ENCODE peak calls at places on chromosomes 6 and 20, in four cellular contexts. D, E, L and Q are unnamed samples.

GRCh38 chr20:44576297-44576696 is 6.1 kb upstream of the PKIG start:
- DNase-seq in D (no peak), E (no peak), L (peak; percentile 67), Q (no peak)

GRCh38 chr20:44416082-44416715 is 59.5 kb upstream of the TTPAL start:
- DNase-seq in E (no peak), D (no peak), L (no peak), Q (no peak)

GRCh38 chr20:1734269-1734858 is 76.8 kb upstream of the SIRPG start:
- DNase-seq in E (peak; percentile 36), D (no peak), L (no peak), Q (no peak)

GRCh38 chr6:164563866-164564265 is 745.5 kb downstream of the C6orf118 start:
- DNase-seq in L (no peak), D (no peak), E (no peak), Q (no peak)

GRCh38 chr6:110039996-110040383 is 61.9 kb downstream of the GPR6 start:
- DNase-seq in E (peak; percentile 15), D (peak; percentile 68), L (peak; percentile 9), Q (no peak)

GRCh38 chr20:23101696-23102095 is 15.6 kb upstream of the CD93 start:
- DNase-seq in E (no peak), D (no peak), L (no peak), Q (no peak)

GRCh38 chr6:162726997-162727346 is 594 bp downstream of the PRKN start:
- DNase-seq in E (no peak), D (no peak), L (no peak), Q (no peak)

GRCh38 chr6:168334072-168334471 is 14.5 kb upstream of the DACT2 start:
- DNase-seq in E (no peak), D (no peak), L (no peak), Q (no peak)

GRCh38 chr20:17109307-17109706 is 117.5 kb upstream of the PCSK2 start:
- DNase-seq in D (no peak), E (no peak), L (no peak), Q (no peak)

GRCh38 chr6:149472241-149472640 is 12.6 kb downstream of the ZC3H12D start:
- DNase-seq in E (no peak), L (no peak), D (no peak), Q (no peak)

GRCh38 chr6:149476789-149477455 is 7.9 kb downstream of the ZC3H12D start:
- DNase-seq in D (no peak), L (no peak), E (no peak), Q (no peak)

GRCh38 chr6:149473080-149474052 is 11.4 kb downstream of the ZC3H12D start:
- DNase-seq in L (no peak), D (no peak), E (peak; percentile 15), Q (no peak)

GRCh38 chr6:149471801-149472200 is 13.0 kb downstream of the ZC3H12D start:
- DNase-seq in L (no peak), E (no peak), D (no peak), Q (no peak)

DNA sequence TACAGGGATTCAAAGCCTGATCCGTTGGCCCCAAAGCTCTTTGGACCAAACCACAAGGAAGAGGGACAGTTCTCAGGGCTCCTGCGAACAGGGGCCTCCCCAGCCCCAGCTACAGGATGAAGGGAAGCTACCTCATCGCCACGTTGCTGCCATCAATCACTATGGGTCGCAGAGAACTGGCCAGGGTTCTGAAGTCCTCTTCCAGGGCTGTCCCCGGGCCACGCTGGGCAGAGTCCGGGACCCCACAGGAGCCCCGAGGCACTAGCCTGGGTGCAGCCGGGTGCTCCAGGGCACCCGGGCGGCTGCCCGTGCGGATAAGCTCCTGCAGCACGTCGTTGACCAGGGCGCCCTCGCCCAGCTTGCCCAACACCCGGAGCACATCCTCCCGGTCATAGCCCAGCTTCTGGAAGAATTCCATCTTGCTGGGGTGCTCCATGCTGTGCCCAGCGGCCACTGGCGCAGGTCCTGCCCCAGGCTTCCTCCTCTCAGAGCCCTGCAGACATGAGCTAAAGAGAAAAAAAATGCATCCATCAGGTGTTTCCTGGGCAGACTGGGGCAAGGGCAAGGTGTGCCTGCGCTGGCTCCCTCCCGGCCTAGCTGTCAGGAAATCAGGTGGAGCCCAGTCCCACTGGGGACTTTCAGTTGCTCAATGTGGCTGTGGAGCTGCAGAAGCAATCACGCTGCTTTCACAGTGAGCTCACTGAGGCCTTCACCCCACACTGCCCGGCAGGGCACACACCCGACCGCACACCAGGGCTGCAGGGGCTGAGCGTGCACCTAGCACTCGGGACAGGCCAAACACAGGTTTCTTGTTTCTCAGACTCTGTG is 10.5 kb downstream of the ZC3H12D start:
- DNase-seq in D (no peak), L (no peak), E (no peak), Q (no peak)
- H3K4me2 ChIP-seq in D (no peak overlapping the region), L (no peak overlapping the region), E (no peak overlapping the region), Q (no peak overlapping the region)

GRCh38 chr6:119346450-119346849 is 3.1 kb downstream of the MAN1A1 start:
- DNase-seq in L (no peak), D (no peak), E (no peak), Q (no peak)
- H3K9ac ChIP-seq in L (no peak overlapping the region), D (no peak overlapping the region), E (no peak overlapping the region), Q (no peak overlapping the region)

GRCh38 chr6:170137911-170138910 is 152.7 kb downstream of the DLL1 start:
- DNase-seq in D (no peak), E (no peak), L (no peak), Q (no peak)
- H3K27ac ChIP-seq in D (no peak overlapping the region), E (no peak overlapping the region), L (no peak overlapping the region), Q (no peak overlapping the region)

DNA sequence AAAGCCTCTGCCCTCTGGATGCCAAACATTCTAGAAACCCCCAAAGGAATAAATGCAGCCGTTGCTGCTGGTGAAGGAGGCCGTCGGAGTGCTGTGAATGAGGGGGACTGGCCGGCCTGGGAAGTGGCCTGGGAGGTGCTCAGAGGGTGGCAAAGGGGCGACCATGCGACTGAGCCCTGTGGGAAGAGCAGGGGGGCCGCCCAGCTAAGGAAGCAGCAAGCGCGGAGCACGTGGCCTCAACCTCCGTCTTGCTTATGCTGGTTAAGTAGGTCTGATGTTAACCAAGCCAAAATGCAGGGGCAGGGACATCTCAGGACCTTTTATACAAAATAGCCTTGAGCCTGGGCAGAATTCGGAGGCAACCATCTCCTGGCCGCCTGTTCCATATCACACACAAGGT is 381.5 kb downstream of the TAF4 start:
- DNase-seq in E (no peak), D (no peak), L (no peak), Q (no peak)
- H3K4me2 ChIP-seq in E (peak overlapping the region; percentile 91), D (no peak overlapping the region), L (no peak overlapping the region), Q (peak overlapping the region; percentile 95)

DNA sequence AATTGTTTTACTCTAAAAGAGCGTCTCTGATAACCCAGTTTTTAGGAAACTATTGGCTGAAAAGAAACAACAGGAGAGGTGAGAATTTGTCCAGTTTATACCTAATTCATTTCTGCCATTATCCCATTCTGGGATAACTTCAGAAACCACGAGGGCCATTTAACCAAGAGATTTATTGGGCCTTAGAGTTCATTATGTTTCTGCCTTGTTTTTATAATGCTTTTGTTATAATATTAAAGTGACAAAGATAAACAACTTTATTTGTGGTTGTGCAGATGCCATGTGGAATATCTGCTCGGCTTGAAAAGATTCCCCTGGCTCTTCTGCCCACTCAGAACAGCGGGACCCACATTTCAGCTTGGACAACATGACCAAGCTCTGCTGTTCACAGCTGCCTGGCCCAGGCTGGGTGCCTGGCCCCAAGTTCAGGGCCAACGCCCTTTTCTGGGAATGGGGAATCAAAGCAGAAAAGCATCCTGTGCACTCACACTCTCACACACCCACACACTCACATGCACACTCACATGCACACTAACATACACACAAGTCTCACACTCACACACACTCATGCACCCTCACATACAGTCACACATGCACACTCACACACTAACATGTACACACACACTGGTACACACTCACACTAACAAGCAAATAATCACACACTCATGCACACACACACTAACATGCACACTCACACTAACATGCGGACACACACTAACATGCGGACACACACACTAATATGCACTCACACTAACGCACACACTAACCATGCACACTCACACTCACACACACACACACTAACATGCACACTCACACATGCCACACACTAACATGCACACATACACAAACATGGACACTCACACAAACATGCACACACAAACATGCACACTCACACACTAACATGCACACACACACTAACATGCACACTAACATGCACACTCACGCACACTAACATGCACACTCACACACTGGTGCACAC is 86.7 kb upstream of the NEDD9 start:
- DNase-seq in D (no peak), L (no peak), E (peak; percentile 12), Q (no peak)
- H3K9ac ChIP-seq in D (no peak overlapping the region), L (no peak overlapping the region), E (peak overlapping the region; percentile 74), Q (peak overlapping the region; percentile 60)

GRCh38 chr20:63861365-63861934 is at the start of gene ABHD16B:
- DNase-seq in L (no peak), E (no peak), D (no peak), Q (no peak)
- H3K27ac ChIP-seq in L (no peak within 1 kb of the TSS), E (no peak within 1 kb of the TSS), D (no peak within 1 kb of the TSS), Q (no peak within 1 kb of the TSS)

GRCh38 chr6:112639436-112639835 is 292.3 kb downstream of the RFPL4B start:
- DNase-seq in L (peak; percentile 91), E (no peak), D (no peak), Q (no peak)

GRCh38 chr6:112636650-112637260 is 289.6 kb downstream of the RFPL4B start:
- DNase-seq in D (no peak), L (peak; percentile 83), E (no peak), Q (no peak)

DNA sequence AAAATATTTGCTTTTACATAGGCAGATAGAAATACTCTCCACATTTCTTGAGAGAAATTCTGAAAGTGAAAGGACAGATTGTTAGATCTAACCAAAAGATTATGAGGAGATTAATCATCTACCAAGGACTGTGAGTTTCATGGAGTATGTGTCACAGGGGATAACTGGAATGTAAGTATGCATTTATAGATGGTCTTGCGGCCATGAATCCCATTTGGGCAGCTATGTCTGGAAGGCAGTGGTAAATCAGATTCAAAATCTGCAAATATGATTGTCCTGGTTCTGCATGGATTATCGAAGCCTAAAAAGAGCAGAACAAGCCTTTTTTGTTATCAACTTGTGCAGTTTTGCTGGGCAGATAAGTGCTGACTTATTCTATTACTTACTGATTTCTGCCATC is 293.8 kb downstream of the RFPL4B start:
- DNase-seq in E (peak; percentile 56), D (no peak), L (peak; percentile 68), Q (no peak)
- H3K4me2 ChIP-seq in E (no peak overlapping the region), D (no peak overlapping the region), L (peak overlapping the region; percentile 36), Q (no peak overlapping the region)

DNA sequence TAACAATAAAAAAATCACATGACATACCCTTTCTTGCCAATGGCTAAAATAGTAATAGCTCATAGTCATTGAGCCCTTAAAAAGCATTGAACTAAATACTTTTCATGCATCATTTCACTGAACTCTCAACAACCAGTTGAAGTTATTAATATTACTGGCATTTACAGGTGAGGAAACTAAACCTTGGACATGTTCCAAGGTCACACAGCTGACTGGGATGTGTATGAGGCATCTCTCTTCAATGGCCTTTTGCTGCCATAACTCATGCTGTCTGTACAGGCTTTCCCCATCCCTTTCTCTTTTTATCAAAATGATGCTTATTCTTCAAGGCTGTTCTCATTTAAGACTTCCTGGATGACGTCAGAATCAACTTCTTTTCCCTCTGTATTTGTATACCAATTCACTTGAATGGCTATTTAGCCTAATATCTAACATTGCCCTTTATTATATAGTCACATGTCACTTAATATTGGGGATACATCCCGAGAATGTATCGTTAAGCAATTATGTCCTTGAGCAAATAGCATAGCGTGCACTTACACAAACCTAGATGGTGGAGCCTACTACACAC is 476.4 kb downstream of the KIF16B start:
- DNase-seq in D (no peak), L (no peak), E (no peak), Q (no peak)
- H3K9ac ChIP-seq in D (no peak overlapping the region), L (no peak overlapping the region), E (no peak overlapping the region), Q (no peak overlapping the region)